ENCODE peak calls at places on chromosome 5, in seven cellular contexts. One of them, this sample, is unnamed. For H3K4me1, the result is how much of the 10 kb centered on the place peaks cover.

GRCh38 chr5:33641722-33642505 is 201.1 kb downstream of the TARS1 start:
- DNase-seq in spleen: no peak
- DNase-seq in mammary epithelial cell: peak
- DNase-seq in body of pancreas: no peak
- DNase-seq in Panc1: no peak
- DNase-seq in fibroblast of lung: peak
- DNase-seq in RWPE2: no peak
- DNase-seq in this sample: peak

GRCh38 chr5:78534148-78535009 is 114.2 kb downstream of the LHFPL2 start:
- DNase-seq in RWPE2: no peak
- DNase-seq in mammary epithelial cell: no peak
- DNase-seq in fibroblast of lung: peak
- DNase-seq in body of pancreas: peak
- DNase-seq in Panc1: no peak
- DNase-seq in spleen: no peak
- DNase-seq in this sample: no peak

GRCh38 chr5:6714221-6715041 is 1.2 kb downstream of the TENT4A start:
- DNase-seq in fibroblast of lung: no peak
- DNase-seq in spleen: peak
- DNase-seq in body of pancreas: peak
- DNase-seq in Panc1: no peak
- DNase-seq in RWPE2: no peak
- DNase-seq in mammary epithelial cell: no peak
- DNase-seq in this sample: no peak

GRCh38 chr5:123209163-123210013 is 120.3 kb downstream of the PRDM6 start:
- DNase-seq in Panc1: no peak
- DNase-seq in body of pancreas: no peak
- DNase-seq in spleen: no peak
- DNase-seq in fibroblast of lung: peak
- DNase-seq in mammary epithelial cell: peak
- DNase-seq in RWPE2: no peak
- DNase-seq in this sample: peak

GRCh38 chr5:3787604-3788003 is 192.0 kb downstream of the IRX1 start:
- DNase-seq in RWPE2: no peak
- DNase-seq in fibroblast of lung: no peak
- DNase-seq in spleen: no peak
- DNase-seq in mammary epithelial cell: no peak
- DNase-seq in body of pancreas: no peak
- DNase-seq in Panc1: no peak
- DNase-seq in this sample: no peak

GRCh38 chr5:89988998-89989690 is 420.4 kb downstream of the CETN3 start:
- DNase-seq in RWPE2: no peak
- DNase-seq in Panc1: no peak
- DNase-seq in mammary epithelial cell: no peak
- DNase-seq in spleen: no peak
- DNase-seq in fibroblast of lung: no peak
- DNase-seq in body of pancreas: no peak
- DNase-seq in this sample: no peak

GRCh38 chr5:134459491-134459890 is 47.8 kb upstream of the CDKN2AIPNL start:
- DNase-seq in body of pancreas: no peak
- DNase-seq in fibroblast of lung: no peak
- DNase-seq in mammary epithelial cell: no peak
- DNase-seq in spleen: peak
- DNase-seq in RWPE2: peak
- DNase-seq in Panc1: no peak
- DNase-seq in this sample: no peak

GRCh38 chr5:1460054-1460682 is 14.9 kb upstream of the SLC6A3 start:
- DNase-seq in fibroblast of lung: no peak
- DNase-seq in body of pancreas: no peak
- DNase-seq in RWPE2: no peak
- DNase-seq in mammary epithelial cell: no peak
- DNase-seq in Panc1: no peak
- DNase-seq in spleen: no peak
- DNase-seq in this sample: no peak

GRCh38 chr5:175654807-175655206 is 3.1 kb upstream of the HRH2 start:
- DNase-seq in body of pancreas: no peak
- DNase-seq in RWPE2: no peak
- DNase-seq in Panc1: no peak
- DNase-seq in fibroblast of lung: no peak
- DNase-seq in mammary epithelial cell: no peak
- DNase-seq in spleen: no peak
- DNase-seq in this sample: no peak

GRCh38 chr5:171898379-171898778 is 108.1 kb downstream of the FBXW11 start:
- DNase-seq in fibroblast of lung: no peak
- DNase-seq in body of pancreas: no peak
- DNase-seq in mammary epithelial cell: no peak
- DNase-seq in spleen: no peak
- DNase-seq in RWPE2: no peak
- DNase-seq in Panc1: no peak
- DNase-seq in this sample: no peak

GRCh38 chr5:56511442-56511841 is 278.3 kb upstream of the ANKRD55 start:
- DNase-seq in mammary epithelial cell: no peak
- DNase-seq in fibroblast of lung: no peak
- DNase-seq in body of pancreas: no peak
- DNase-seq in RWPE2: no peak
- DNase-seq in spleen: no peak
- DNase-seq in Panc1: no peak
- DNase-seq in this sample: no peak

GRCh38 chr5:180001136-180001535 is 70.4 kb downstream of the RNF130 start:
- DNase-seq in RWPE2: no peak
- DNase-seq in spleen: no peak
- DNase-seq in mammary epithelial cell: no peak
- DNase-seq in fibroblast of lung: no peak
- DNase-seq in Panc1: no peak
- DNase-seq in body of pancreas: no peak
- DNase-seq in this sample: no peak

GRCh38 chr5:180006116-180006515 is 65.4 kb downstream of the RNF130 start:
- DNase-seq in Panc1: no peak
- DNase-seq in RWPE2: no peak
- DNase-seq in mammary epithelial cell: no peak
- DNase-seq in fibroblast of lung: no peak
- DNase-seq in spleen: no peak
- DNase-seq in body of pancreas: no peak
- DNase-seq in this sample: no peak

GRCh38 chr5:179998485-179998884 is 73.1 kb downstream of the RNF130 start:
- DNase-seq in Panc1: no peak
- DNase-seq in body of pancreas: no peak
- DNase-seq in spleen: no peak
- DNase-seq in RWPE2: no peak
- DNase-seq in fibroblast of lung: no peak
- DNase-seq in mammary epithelial cell: no peak
- DNase-seq in this sample: no peak

GRCh38 chr5:180003145-180003544 is 68.4 kb downstream of the RNF130 start:
- DNase-seq in Panc1: no peak
- DNase-seq in RWPE2: no peak
- DNase-seq in spleen: no peak
- DNase-seq in body of pancreas: peak
- DNase-seq in fibroblast of lung: no peak
- DNase-seq in mammary epithelial cell: no peak
- DNase-seq in this sample: no peak

DNA sequence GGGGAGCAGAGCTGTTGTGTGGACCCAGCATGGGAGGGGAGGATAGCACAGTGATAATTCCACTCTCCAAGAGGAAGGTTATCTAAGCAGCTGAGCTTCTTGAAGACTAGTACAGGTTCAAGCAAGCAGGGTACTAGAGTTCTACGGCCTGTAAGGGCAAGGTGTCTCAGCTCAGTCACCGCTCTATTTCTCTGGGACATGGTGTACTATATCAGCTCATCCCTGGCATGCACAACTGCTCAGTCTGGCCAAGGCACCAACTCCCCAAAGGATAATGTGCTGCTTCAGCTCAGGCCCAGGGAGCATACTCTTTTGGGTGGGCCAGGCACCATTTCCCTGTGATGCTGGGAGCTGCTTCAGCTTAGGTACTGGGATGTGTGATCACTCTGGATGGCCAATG is 69.8 kb downstream of the RNF130 start:
- DNase-seq in Panc1: no peak
- DNase-seq in body of pancreas: no peak
- DNase-seq in spleen: no peak
- DNase-seq in fibroblast of lung: no peak
- DNase-seq in mammary epithelial cell: no peak
- DNase-seq in RWPE2: no peak
- DNase-seq in this sample: no peak
- H3K4me1 ChIP-seq in Panc1: under half
- H3K4me1 ChIP-seq in body of pancreas: under half
- H3K4me1 ChIP-seq in spleen: under half
- H3K4me1 ChIP-seq in fibroblast of lung: under half
- H3K4me1 ChIP-seq in mammary epithelial cell: under half
- H3K4me1 ChIP-seq in RWPE2: under half
- H3K4me1 ChIP-seq in this sample: under half

GRCh38 chr5:142441638-142442037 is 116.8 kb upstream of the SPRY4 start:
- DNase-seq in mammary epithelial cell: no peak
- DNase-seq in RWPE2: no peak
- DNase-seq in fibroblast of lung: peak
- DNase-seq in body of pancreas: no peak
- DNase-seq in Panc1: no peak
- DNase-seq in spleen: no peak
- DNase-seq in this sample: no peak
- TF ChIP-seq CTCF in mammary epithelial cell: no peak
- TF ChIP-seq CTCF in RWPE2: no peak
- TF ChIP-seq CTCF in fibroblast of lung: no peak
- TF ChIP-seq CTCF in body of pancreas: no peak
- TF ChIP-seq CTCF in Panc1: no peak
- TF ChIP-seq CTCF in spleen: no peak
- TF ChIP-seq CTCF in this sample: peak

GRCh38 chr5:168313596-168314204 is 22.3 kb downstream of the WWC1 start:
- DNase-seq in fibroblast of lung: no peak
- DNase-seq in spleen: peak
- DNase-seq in Panc1: no peak
- DNase-seq in RWPE2: no peak
- DNase-seq in mammary epithelial cell: no peak
- DNase-seq in body of pancreas: no peak
- DNase-seq in this sample: no peak
- H3K4me1 ChIP-seq in fibroblast of lung: under half
- H3K4me1 ChIP-seq in spleen: under half
- H3K4me1 ChIP-seq in Panc1: under half
- H3K4me1 ChIP-seq in RWPE2: half or more
- H3K4me1 ChIP-seq in mammary epithelial cell: under half
- H3K4me1 ChIP-seq in body of pancreas: half or more
- H3K4me1 ChIP-seq in this sample: under half

GRCh38 chr5:20972419-20972925 is 984.5 kb upstream of the CDH18 start:
- DNase-seq in body of pancreas: peak
- DNase-seq in mammary epithelial cell: peak
- DNase-seq in spleen: no peak
- DNase-seq in Panc1: peak
- DNase-seq in RWPE2: no peak
- DNase-seq in fibroblast of lung: peak
- DNase-seq in this sample: peak
- TF ChIP-seq CTCF in body of pancreas: peak
- TF ChIP-seq CTCF in mammary epithelial cell: peak
- TF ChIP-seq CTCF in spleen: no peak
- TF ChIP-seq CTCF in Panc1: peak
- TF ChIP-seq CTCF in RWPE2: peak
- TF ChIP-seq CTCF in fibroblast of lung: peak
- TF ChIP-seq CTCF in this sample: peak

GRCh38 chr5:142871056-142871879 is 101.1 kb downstream of the ARHGAP26 start:
- DNase-seq in spleen: no peak
- DNase-seq in Panc1: no peak
- DNase-seq in body of pancreas: peak
- DNase-seq in fibroblast of lung: no peak
- DNase-seq in mammary epithelial cell: peak
- DNase-seq in RWPE2: no peak
- DNase-seq in this sample: no peak

GRCh38 chr5:142869883-142870282 is 99.7 kb downstream of the ARHGAP26 start:
- DNase-seq in spleen: no peak
- DNase-seq in body of pancreas: peak
- DNase-seq in RWPE2: no peak
- DNase-seq in mammary epithelial cell: no peak
- DNase-seq in Panc1: no peak
- DNase-seq in fibroblast of lung: peak
- DNase-seq in this sample: no peak

GRCh38 chr5:142871880-142872200 is 101.7 kb downstream of the ARHGAP26 start:
- DNase-seq in mammary epithelial cell: peak
- DNase-seq in spleen: peak
- DNase-seq in Panc1: no peak
- DNase-seq in body of pancreas: no peak
- DNase-seq in fibroblast of lung: no peak
- DNase-seq in RWPE2: no peak
- DNase-seq in this sample: no peak

GRCh38 chr5:142872217-142872616 is 102.0 kb downstream of the ARHGAP26 start:
- DNase-seq in body of pancreas: no peak
- DNase-seq in fibroblast of lung: no peak
- DNase-seq in spleen: no peak
- DNase-seq in RWPE2: no peak
- DNase-seq in mammary epithelial cell: no peak
- DNase-seq in Panc1: no peak
- DNase-seq in this sample: no peak

DNA sequence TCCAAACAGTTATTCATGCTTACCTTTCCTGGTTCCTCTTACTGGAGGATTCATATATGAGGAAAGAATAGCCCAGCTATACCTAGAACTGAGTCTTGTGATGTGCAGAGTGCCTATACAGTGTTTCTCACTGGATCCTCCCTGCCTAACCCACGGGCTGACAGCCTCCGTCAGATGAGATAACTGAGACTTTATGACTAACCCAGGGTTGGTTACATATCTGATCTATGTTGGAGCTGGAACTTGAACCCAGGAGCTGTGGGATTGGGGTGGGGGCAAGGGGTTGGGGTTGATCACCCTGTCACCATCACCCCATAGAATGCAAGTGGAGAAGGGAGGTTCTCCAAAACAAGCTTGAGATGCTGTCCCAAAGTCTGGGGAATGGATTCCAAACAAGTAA is 100.4 kb downstream of the ARHGAP26 start:
- DNase-seq in mammary epithelial cell: peak
- DNase-seq in Panc1: no peak
- DNase-seq in fibroblast of lung: no peak
- DNase-seq in body of pancreas: no peak
- DNase-seq in RWPE2: no peak
- DNase-seq in spleen: no peak
- DNase-seq in this sample: no peak
- H3K4me1 ChIP-seq in mammary epithelial cell: under half
- H3K4me1 ChIP-seq in Panc1: half or more
- H3K4me1 ChIP-seq in fibroblast of lung: under half
- H3K4me1 ChIP-seq in body of pancreas: half or more
- H3K4me1 ChIP-seq in RWPE2: half or more
- H3K4me1 ChIP-seq in spleen: under half
- H3K4me1 ChIP-seq in this sample: under half

GRCh38 chr5:101390317-101390908 is 487.3 kb upstream of the ST8SIA4 start:
- DNase-seq in RWPE2: no peak
- DNase-seq in mammary epithelial cell: peak
- DNase-seq in Panc1: peak
- DNase-seq in body of pancreas: no peak
- DNase-seq in fibroblast of lung: peak
- DNase-seq in spleen: no peak
- DNase-seq in this sample: peak
- TF ChIP-seq CTCF in RWPE2: peak
- TF ChIP-seq CTCF in mammary epithelial cell: peak
- TF ChIP-seq CTCF in Panc1: peak
- TF ChIP-seq CTCF in body of pancreas: peak
- TF ChIP-seq CTCF in fibroblast of lung: peak
- TF ChIP-seq CTCF in spleen: peak
- TF ChIP-seq CTCF in this sample: peak